ENCODE peak calls at places on chromosomes 12 and 14, in five cellular contexts. F is heart right ventricle, R is neural progenitor cell, L is lower lobe of right lung, M is adrenal gland. G is an unnamed sample. For H3K4me1, the result is how much of the 10 kb centered on the place peaks cover.

GRCh38 chr12:126668961-126669360 is 1598.0 kb upstream of the TMEM132C start:
- DNase-seq in F (no peak), R (no peak), L (no peak), M (no peak), G (no peak)

GRCh38 chr14:55129428-55130193 is 559 bp downstream of the LGALS3 start:
- DNase-seq in F (peak), R (peak), L (peak), M (peak), G (peak)

GRCh38 chr14:101070540-101071492 is 167.3 kb upstream of the RTL1 start:
- DNase-seq in F (peak), R (no peak), L (no peak), M (peak), G (peak)

GRCh38 chr12:22986997-22987396 is 362.0 kb downstream of the ETNK1 start:
- DNase-seq in F (no peak), R (no peak), L (no peak), M (no peak), G (no peak)

GRCh38 chr12:26740991-26741390 is 92.0 kb downstream of the ITPR2 start:
- DNase-seq in F (no peak), R (no peak), L (no peak), M (no peak), G (no peak)

GRCh38 chr12:19837543-19837942 is 398.3 kb downstream of the AEBP2 start:
- DNase-seq in F (no peak), R (no peak), L (no peak), M (no peak), G (no peak)

GRCh38 chr14:91158091-91158790 is 44.4 kb downstream of the DGLUCY start:
- DNase-seq in F (no peak), R (no peak), L (peak), M (no peak), G (no peak)

GRCh38 chr12:85680881-85681280 is 155.3 kb downstream of the RASSF9 start:
- DNase-seq in F (no peak), R (no peak), L (no peak), M (no peak), G (no peak)

GRCh38 chr12:95057431-95057830 is 16.0 kb downstream of the NR2C1 start:
- DNase-seq in F (no peak), R (no peak), L (no peak), M (no peak), G (no peak)

GRCh38 chr12:132559652-132560420 is 50.5 kb downstream of the LRCOL1 start:
- DNase-seq in F (no peak), R (peak), L (no peak), M (no peak), G (no peak)

GRCh38 chr14:49461529-49462401 is 124.4 kb downstream of the RPS29 start:
- DNase-seq in F (peak), R (peak), L (no peak), M (peak), G (peak)

GRCh38 chr14:32068708-32069107 is 8.4 kb upstream of the ARHGAP5 start:
- DNase-seq in F (no peak), R (no peak), L (no peak), M (no peak), G (no peak)

GRCh38 chr12:57146092-57146491 is 1.3 kb downstream of the LRP1-AS start:
- DNase-seq in F (no peak), R (no peak), L (no peak), M (no peak), G (no peak)

GRCh38 chr14:29710015-29710414 is 217.6 kb downstream of the PRKD1 start:
- DNase-seq in F (no peak), R (peak), L (no peak), M (no peak), G (no peak)

GRCh38 chr12:12641650-12642049 is 30.0 kb downstream of the CREBL2 start:
- DNase-seq in F (no peak), R (no peak), L (no peak), M (no peak), G (no peak)

GRCh38 chr14:69715725-69716482 is 51.0 kb upstream of the SRSF5 start:
- DNase-seq in F (peak), R (no peak), L (peak), M (peak), G (peak)

GRCh38 chr14:33369041-33369440 is 430.4 kb downstream of the NPAS3 start:
- DNase-seq in F (no peak), R (no peak), L (no peak), M (no peak), G (no peak)

GRCh38 chr14:101929096-101929495 is 35.3 kb upstream of the DYNC1H1 start:
- DNase-seq in F (no peak), R (no peak), L (peak), M (no peak), G (no peak)

GRCh38 chr12:3101309-3102022 is 24.3 kb downstream of the TSPAN9 start:
- DNase-seq in F (no peak), R (peak), L (no peak), M (no peak), G (no peak)

GRCh38 chr14:23654231-23654630 is 18.1 kb downstream of the DHRS2 start:
- DNase-seq in F (no peak), R (no peak), L (no peak), M (no peak), G (no peak)

GRCh38 chr14:31239673-31240072 is 32.1 kb upstream of the HECTD1 start:
- DNase-seq in F (no peak), R (no peak), L (peak), M (no peak), G (no peak)

GRCh38 chr12:18145924-18146323 is 55.9 kb upstream of the RERGL start:
- DNase-seq in F (no peak), R (no peak), L (no peak), M (no peak), G (no peak)

GRCh38 chr12:51814311-51815088 is 34.0 kb downstream of the FIGNL2 start:
- DNase-seq in F (peak), R (peak), L (peak), M (peak), G (peak)

GRCh38 chr12:7497661-7498060 is 5.9 kb downstream of the CD163 start:
- DNase-seq in F (no peak), R (no peak), L (no peak), M (no peak), G (no peak)

GRCh38 chr12:3046441-3047200 is 30.6 kb upstream of the TSPAN9 start:
- DNase-seq in F (peak), R (no peak), L (peak), M (no peak), G (no peak)

GRCh38 chr14:33999771-34000291 is 49.0 kb upstream of the EGLN3 start:
- DNase-seq in F (no peak), R (no peak), L (no peak), M (no peak), G (no peak)

GRCh38 chr12:83818888-83819287 is 1093.7 kb downstream of the SLC6A15 start:
- DNase-seq in F (no peak), R (no peak), L (no peak), M (peak), G (no peak)

GRCh38 chr14:104001003-104001402 is 58.7 kb upstream of the RD3L start:
- DNase-seq in F (no peak), R (peak), L (no peak), M (no peak), G (peak)

GRCh38 chr12:117821480-117822175 is 147.2 kb downstream of the KSR2 start:
- DNase-seq in F (no peak), R (no peak), L (no peak), M (no peak), G (no peak)

GRCh38 chr14:89356927-89357326 is 60.1 kb downstream of the FOXN3 start:
- DNase-seq in F (no peak), R (no peak), L (no peak), M (peak), G (no peak)

GRCh38 chr14:52911904-52912303 is 38.9 kb downstream of the FERMT2 start:
- DNase-seq in F (no peak), R (no peak), L (no peak), M (no peak), G (no peak)

GRCh38 chr14:35088514-35088913 is 33.3 kb downstream of the PPP2R3C start:
- DNase-seq in F (no peak), R (no peak), L (no peak), M (no peak), G (no peak)

GRCh38 chr14:101115652-101116051 is 212.1 kb upstream of the RTL1 start:
- DNase-seq in F (no peak), R (no peak), L (no peak), M (peak), G (no peak)

GRCh38 chr12:22518067-22518719 is 26.1 kb downstream of the C2CD5 start:
- DNase-seq in F (peak), R (no peak), L (no peak), M (peak), G (no peak)

GRCh38 chr12:82760423-82760822 is 73.7 kb downstream of the TMTC2 start:
- DNase-seq in F (no peak), R (no peak), L (no peak), M (no peak), G (no peak)

GRCh38 chr12:69266045-69266635 is 26.8 kb downstream of the CPSF6 start:
- DNase-seq in F (no peak), R (no peak), L (no peak), M (no peak), G (no peak)

GRCh38 chr12:46372131-46372851 is at the start of gene SLC38A2:
- DNase-seq in F (peak), R (peak), L (peak), M (peak), G (peak)
- H3K4me1 ChIP-seq in F (under half), R (under half), L (under half), M (under half), G (under half)

DNA sequence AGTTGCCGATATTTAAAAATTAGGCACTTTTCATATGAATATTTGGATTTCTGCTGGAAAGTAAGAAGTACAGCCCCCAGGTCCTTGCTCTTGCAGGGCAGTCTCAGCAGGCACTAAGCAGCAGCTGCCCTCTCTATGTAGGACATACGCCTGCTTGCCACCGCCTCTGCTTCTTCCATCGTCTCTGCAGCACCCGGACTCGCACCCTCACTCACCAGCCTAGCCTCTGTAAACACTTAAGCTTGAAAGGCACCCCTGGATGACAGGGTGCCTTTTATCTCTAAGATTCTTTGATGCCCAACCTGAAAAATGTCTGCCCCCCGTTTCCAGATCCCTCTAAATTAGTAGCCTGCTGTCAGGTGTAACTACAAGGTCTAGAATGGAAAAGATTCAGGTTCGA is 19.0 kb downstream of the OTUB2 start:
- DNase-seq in F (no peak), R (no peak), L (no peak), M (peak), G (no peak)
- H3K27ac ChIP-seq in F (no peak), R (no peak), L (no peak), M (no peak), G (no peak)

GRCh38 chr14:72545411-72546311 is 348.2 kb downstream of the DPF3 start:
- DNase-seq in F (no peak), R (no peak), L (no peak), M (no peak), G (no peak)
- H3K4me1 ChIP-seq in F (under half), R (under half), L (under half), M (under half), G (under half)

GRCh38 chr12:105223884-105224283 is 12.1 kb downstream of the APPL2 start:
- DNase-seq in F (no peak), R (no peak), L (no peak), M (no peak), G (no peak)

GRCh38 chr12:105222326-105222655 is 13.7 kb downstream of the APPL2 start:
- DNase-seq in F (no peak), R (no peak), L (no peak), M (no peak), G (no peak)

GRCh38 chr12:105221588-105222325 is 14.2 kb downstream of the APPL2 start:
- DNase-seq in F (no peak), R (no peak), L (no peak), M (no peak), G (no peak)

GRCh38 chr12:105223358-105223840 is 12.6 kb downstream of the APPL2 start:
- DNase-seq in F (no peak), R (no peak), L (no peak), M (no peak), G (peak)

DNA sequence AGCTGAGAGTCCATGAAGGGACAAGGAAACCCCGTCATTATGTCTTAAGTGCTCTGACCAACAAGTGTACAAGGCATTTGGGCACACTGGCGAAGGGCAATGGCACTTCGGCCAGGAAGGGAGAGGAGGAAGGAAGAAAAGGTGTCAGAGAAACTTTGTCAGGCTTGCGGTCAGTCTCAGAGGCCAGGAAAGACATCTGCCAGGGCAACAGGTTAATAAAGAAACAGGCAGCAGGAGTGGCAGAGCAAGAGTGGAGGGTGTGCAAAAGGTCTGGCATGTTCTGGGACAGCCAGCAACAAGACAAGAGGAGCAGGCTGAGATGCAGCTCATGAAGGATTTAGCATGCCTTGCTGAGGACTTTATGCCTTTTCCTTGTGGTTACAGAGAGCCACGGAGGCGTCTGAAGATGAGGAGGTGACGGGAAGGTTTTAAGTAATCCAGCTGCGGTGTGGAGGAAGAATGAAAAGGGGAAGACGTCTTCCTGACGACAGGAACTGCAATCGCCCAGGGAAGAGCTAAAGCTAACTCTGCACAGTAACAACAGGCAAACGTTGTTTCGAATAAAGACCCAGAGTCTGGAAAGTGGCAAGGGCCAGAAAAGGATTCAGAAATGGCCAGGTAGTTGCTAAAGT is 13.1 kb downstream of the APPL2 start:
- DNase-seq in F (no peak), R (no peak), L (no peak), M (no peak), G (peak)
- H3K27ac ChIP-seq in F (peak), R (no peak), L (no peak), M (no peak), G (no peak)

DNA sequence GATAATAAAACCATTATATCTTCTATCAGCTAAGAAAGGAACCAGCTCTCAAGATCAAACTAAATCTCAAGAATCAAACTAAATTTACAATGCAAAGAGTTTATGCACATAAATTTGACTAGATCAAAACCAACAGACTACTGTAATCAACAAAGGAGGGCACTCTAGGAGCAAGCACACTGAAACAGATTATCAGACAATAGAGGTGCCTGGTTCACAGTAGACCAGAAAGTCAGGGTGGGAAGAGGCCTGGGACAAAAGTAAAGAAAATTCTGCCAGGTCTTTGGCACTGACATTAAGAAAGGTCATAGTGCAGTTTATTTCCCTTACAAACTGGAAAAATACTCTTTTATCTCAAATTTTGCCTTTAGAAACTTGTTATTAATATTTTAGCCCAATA is 61.0 kb downstream of the HECTD4 start:
- DNase-seq in F (no peak), R (no peak), L (no peak), M (no peak), G (no peak)
- H3K4me1 ChIP-seq in F (under half), R (under half), L (under half), M (half or more), G (under half)

GRCh38 chr12:108704527-108704926 is 26.8 kb downstream of the CORO1C start:
- DNase-seq in F (no peak), R (no peak), L (no peak), M (no peak), G (no peak)

GRCh38 chr12:108699955-108700563 is 31.3 kb downstream of the CORO1C start:
- DNase-seq in F (no peak), R (no peak), L (no peak), M (no peak), G (no peak)

GRCh38 chr12:108700833-108701450 is 30.4 kb downstream of the CORO1C start:
- DNase-seq in F (no peak), R (no peak), L (no peak), M (no peak), G (no peak)

GRCh38 chr12:108702534-108702933 is 28.8 kb downstream of the CORO1C start:
- DNase-seq in F (no peak), R (no peak), L (no peak), M (no peak), G (no peak)

DNA sequence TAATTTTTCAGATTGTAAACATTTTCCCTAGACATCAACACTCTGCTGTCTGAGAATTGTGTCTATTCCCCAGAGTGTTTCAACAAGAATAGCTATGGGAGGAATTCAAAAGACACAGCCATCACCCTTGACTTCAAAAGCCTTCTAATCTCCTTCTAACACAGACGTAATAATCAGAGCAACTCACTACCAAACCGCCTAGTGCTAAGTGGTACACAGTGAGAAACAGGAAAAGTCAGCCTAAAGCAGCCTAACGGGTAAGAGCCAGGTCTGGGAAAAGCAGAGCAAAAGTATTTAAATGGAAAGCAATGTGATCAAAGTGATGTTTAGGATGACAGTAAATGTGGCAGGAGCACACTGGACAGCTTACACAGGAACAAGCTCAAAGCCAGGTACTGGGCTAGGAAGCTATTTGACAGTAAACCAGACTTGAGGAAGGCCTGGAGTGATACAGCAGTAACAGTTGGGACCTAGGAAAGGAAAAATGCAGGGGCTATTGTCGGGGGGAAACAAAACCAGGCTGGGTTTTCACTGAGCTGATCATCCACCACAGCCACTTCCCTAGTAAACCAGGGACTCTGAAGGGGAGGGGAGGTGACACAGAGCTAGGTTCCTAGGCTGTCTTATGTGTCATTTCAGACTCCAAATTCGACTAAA is 29.4 kb downstream of the CORO1C start:
- DNase-seq in F (no peak), R (no peak), L (no peak), M (no peak), G (no peak)
- H3K27ac ChIP-seq in F (peak), R (peak), L (peak), M (peak), G (peak)